ENCODE peak calls at places on chromosomes 3 and 15, in eight cellular contexts. B is AG09309; G is heart left ventricle; C is AG10803; W is left ventricle myocardium inferior; A is AG04449; J is keratinocyte; P is CD8-positive, alpha-beta T cell. H is an unnamed sample.

GRCh38 chr15:70493787-70494514 is 269.4 kb downstream of the UACA start:
- DNase-seq in B (no peak), C (no peak), P (no peak), G (peak), J (no peak), A (no peak), W (no peak), H (no peak)

GRCh38 chr15:41928637-41929620 is 35.1 kb upstream of the SPTBN5 start:
- DNase-seq in P (no peak), J (no peak), C (peak), B (no peak), A (no peak), W (peak), G (no peak), H (peak)

GRCh38 chr3:107825556-107825955 is 265.3 kb downstream of the CD47 start:
- DNase-seq in W (no peak), G (no peak), B (no peak), C (no peak), J (no peak), A (no peak), P (no peak), H (no peak)

GRCh38 chr3:159776779-159777178 is 211.9 kb upstream of the IL12A start:
- DNase-seq in P (no peak), C (no peak), A (no peak), J (no peak), G (no peak), W (peak), B (no peak), H (no peak)

GRCh38 chr3:194689493-194689901 is 3.8 kb downstream of the FAM43A start:
- DNase-seq in A (no peak), W (peak), J (no peak), G (no peak), B (no peak), C (peak), P (peak), H (no peak)

GRCh38 chr15:79644091-79644490 is 212.0 kb downstream of the MINAR1 start:
- DNase-seq in B (peak), C (peak), P (no peak), W (no peak), G (no peak), A (peak), J (no peak), H (no peak)

GRCh38 chr15:27587810-27588209 is 511.3 kb downstream of the OCA2 start:
- DNase-seq in B (no peak), J (no peak), P (no peak), G (no peak), W (no peak), C (no peak), A (no peak), H (no peak)

GRCh38 chr3:39146611-39147373 is 6.6 kb downstream of the CSRNP1 start:
- DNase-seq in P (peak), B (peak), A (peak), C (peak), J (peak), G (peak), W (peak), H (no peak)

GRCh38 chr15:26889298-26889898 is 22.5 kb downstream of the GABRA5 start:
- DNase-seq in W (no peak), C (peak), P (peak), A (no peak), G (no peak), B (peak), J (peak), H (peak)

GRCh38 chr15:86743283-86743903 is 663.7 kb downstream of the AGBL1 start:
- DNase-seq in P (peak), J (no peak), C (no peak), G (peak), A (no peak), W (peak), B (no peak), H (peak)

GRCh38 chr15:67225336-67225735 is 29.1 kb downstream of the AAGAB start:
- DNase-seq in J (no peak), C (peak), G (no peak), W (no peak), B (peak), P (no peak), A (peak), H (no peak)

GRCh38 chr3:37537914-37538691 is 323.6 kb upstream of the CTDSPL start:
- DNase-seq in G (no peak), J (no peak), P (no peak), W (peak), C (no peak), B (no peak), A (no peak), H (no peak)

GRCh38 chr3:45611619-45612018 is 17.1 kb downstream of the LIMD1 start:
- DNase-seq in G (peak), P (no peak), C (no peak), W (no peak), A (no peak), J (no peak), B (no peak), H (no peak)

GRCh38 chr15:73600413-73601050 is 32.7 kb downstream of the NPTN start:
- DNase-seq in G (no peak), J (no peak), C (no peak), B (no peak), W (no peak), P (no peak), A (no peak), H (no peak)

GRCh38 chr15:73602444-73602843 is 30.7 kb downstream of the NPTN start:
- DNase-seq in P (no peak), G (no peak), C (no peak), B (no peak), W (no peak), A (no peak), J (no peak), H (no peak)

GRCh38 chr15:73602992-73603391 is 30.2 kb downstream of the NPTN start:
- DNase-seq in W (no peak), J (no peak), P (no peak), G (no peak), A (no peak), C (no peak), B (no peak), H (no peak)

GRCh38 chr15:73599934-73600333 is 33.3 kb downstream of the NPTN start:
- DNase-seq in A (no peak), J (no peak), B (no peak), G (no peak), C (peak), W (no peak), P (no peak), H (no peak)

GRCh38 chr15:73601449-73602425 is 31.5 kb downstream of the NPTN start:
- DNase-seq in W (peak), G (no peak), J (no peak), P (no peak), C (peak), B (no peak), A (no peak), H (peak)
- TF ChIP-seq CTCF in W (no peak), G (no peak), J (no peak), P (no peak), C (no peak), B (no peak), A (no peak), H (no peak)

GRCh38 chr3:121529308-121529707 is 16.5 kb downstream of the POLQ start:
- DNase-seq in G (no peak), A (no peak), B (no peak), J (no peak), W (no peak), C (peak), P (no peak), H (no peak)
- H3K4me3 ChIP-seq in G (no peak), A (no peak), B (no peak), J (no peak), W (no peak), C (no peak), P (no peak), H (no peak)

GRCh38 chr3:169771651-169772529 is 1.3 kb upstream of the MYNN start:
- DNase-seq in B (peak), G (no peak), J (peak), C (peak), A (no peak), P (peak), W (peak), H (peak)

GRCh38 chr3:169769287-169770181 is at the start of gene ACTRT3:
- DNase-seq in C (peak), W (peak), A (no peak), J (no peak), G (peak), P (peak), B (no peak), H (no peak)

GRCh38 chr3:169772951-169773816 is at the start of gene MYNN:
- DNase-seq in W (peak), P (peak), A (no peak), B (peak), J (peak), G (peak), C (peak), H (peak)

GRCh38 chr3:169774186-169774585 is 990 bp downstream of the MYNN start:
- DNase-seq in W (no peak), P (no peak), G (no peak), C (no peak), B (no peak), J (no peak), A (no peak), H (no peak)

GRCh38 chr3:169772530-169772950 is 656 bp upstream of the MYNN start:
- DNase-seq in B (peak), P (no peak), C (peak), W (peak), J (peak), G (peak), A (no peak), H (peak)
- TF ChIP-seq CTCF in B (no peak), P (no peak), C (no peak), W (no peak), J (no peak), G (no peak), A (no peak), H (no peak)

DNA sequence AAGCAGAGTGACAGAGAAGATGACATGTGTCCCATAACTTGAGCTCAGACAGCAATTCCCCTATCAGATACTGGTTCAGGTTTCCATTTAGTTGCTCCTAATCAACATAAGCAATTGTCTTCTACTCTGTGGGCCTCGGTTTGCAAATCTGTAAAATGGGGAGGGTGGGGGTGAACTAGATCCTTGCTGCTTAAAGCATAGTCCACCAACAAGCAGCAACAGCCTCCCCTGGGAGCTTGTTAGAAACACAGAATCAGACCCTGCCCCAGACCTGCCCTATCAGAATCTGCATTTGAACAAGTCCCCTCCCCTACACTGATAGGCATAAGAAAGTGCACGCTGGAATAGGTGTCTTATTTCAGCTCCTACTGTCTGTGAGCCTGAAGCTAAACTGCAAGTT is 87.8 kb downstream of the CEMIP start:
- DNase-seq in J (no peak), A (no peak), W (no peak), C (no peak), B (no peak), G (no peak), P (no peak), H (no peak)
- H3K4me3 ChIP-seq in J (no peak), A (no peak), W (no peak), C (no peak), B (no peak), G (no peak), P (no peak), H (no peak)

GRCh38 chr15:40105517-40106202 is 3.0 kb downstream of the BMF start:
- DNase-seq in J (no peak), P (no peak), G (no peak), A (no peak), B (no peak), W (no peak), C (no peak), H (no peak)

GRCh38 chr15:40104296-40104864 is 4.3 kb downstream of the BMF start:
- DNase-seq in P (no peak), A (no peak), J (no peak), B (no peak), W (no peak), G (no peak), C (no peak), H (no peak)

GRCh38 chr15:40108061-40108854 is 421 bp downstream of the BMF start:
- DNase-seq in B (no peak), G (peak), J (no peak), A (no peak), C (peak), W (peak), P (no peak), H (no peak)

GRCh38 chr15:40104865-40105516 is 3.7 kb downstream of the BMF start:
- DNase-seq in B (peak), C (peak), W (peak), P (peak), G (peak), J (no peak), A (no peak), H (peak)

GRCh38 chr15:40106203-40107161 is 2.2 kb downstream of the BMF start:
- DNase-seq in A (no peak), P (no peak), W (peak), B (no peak), G (no peak), C (peak), J (no peak), H (peak)
- TF ChIP-seq CTCF in A (no peak), P (no peak), W (no peak), B (no peak), G (no peak), C (peak), J (no peak), H (peak)

GRCh38 chr15:84656972-84657371 is 1.0 kb downstream of the NMB start:
- DNase-seq in C (no peak), G (no peak), J (no peak), A (no peak), B (no peak), W (no peak), P (no peak), H (no peak)
- H3K4me3 ChIP-seq in C (no peak), G (no peak), J (no peak), A (no peak), B (no peak), W (no peak), P (no peak), H (no peak)

DNA sequence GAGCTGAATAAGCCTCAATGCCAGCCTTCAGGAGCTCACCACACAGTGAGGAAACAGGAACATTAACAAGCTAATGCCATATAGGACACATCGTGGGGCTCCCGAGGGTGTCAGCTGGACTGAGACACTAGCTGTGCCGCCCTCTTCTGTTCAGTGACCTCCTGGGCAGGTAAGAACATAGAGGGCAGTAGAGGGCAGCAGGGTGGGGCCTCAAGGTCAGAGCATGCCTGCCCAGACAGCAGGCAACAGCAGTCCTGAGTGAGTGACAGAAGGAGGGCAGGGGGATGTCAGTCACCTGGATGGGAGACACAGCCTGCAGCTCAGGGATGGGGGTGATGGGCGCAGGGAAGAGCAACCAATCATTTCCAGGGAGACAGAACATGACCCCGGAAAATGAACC is 15.5 kb downstream of the NTRK3 start:
- DNase-seq in A (no peak), C (no peak), W (no peak), J (no peak), P (no peak), G (no peak), B (no peak), H (no peak)
- TF ChIP-seq CTCF in A (no peak), C (no peak), W (no peak), J (no peak), P (no peak), G (no peak), B (no peak), H (peak)

DNA sequence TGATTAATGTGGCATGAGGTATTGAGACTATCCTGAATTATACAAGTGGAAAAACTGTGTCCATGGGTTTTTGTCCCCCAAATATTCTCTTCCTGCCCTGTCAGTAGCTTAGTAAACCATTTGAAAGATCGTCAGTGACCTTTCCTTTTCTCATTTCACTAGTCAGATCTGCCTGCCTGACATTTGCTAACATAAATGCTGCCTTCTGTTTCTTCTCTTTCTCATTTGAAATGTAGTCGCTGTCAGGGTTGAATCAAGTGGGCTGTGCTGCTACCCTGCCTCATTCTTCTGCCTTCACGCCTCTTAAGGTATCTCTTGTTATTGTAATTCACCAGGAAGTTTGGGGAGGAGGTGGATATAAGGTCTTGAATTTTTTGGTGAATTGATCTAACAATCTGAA is 67.5 kb downstream of the LRCH3 start:
- DNase-seq in G (no peak), A (no peak), W (no peak), J (no peak), B (no peak), C (no peak), P (no peak), H (no peak)
- H3K4me3 ChIP-seq in G (no peak), A (no peak), W (no peak), J (no peak), B (no peak), C (no peak), P (no peak), H (no peak)